ENCODE peak calls at places on chromosome 13, in seven cellular contexts. I is right atrium auricular region, S is esophagus squamous epithelium, U is IMR-90, B is neuronal stem cell, N is upper lobe of left lung, G is endodermal cell. Y is an unnamed sample.

GRCh38 chr13:80556291-80556690 is 215.4 kb upstream of the SPRY2 start:
- DNase-seq in B (no peak), I (no peak), N (no peak), U (no peak), G (no peak), S (no peak), Y (no peak)

GRCh38 chr13:113110048-113110851 is 4.7 kb downstream of the F7 start:
- DNase-seq in N (peak; percentile 88), G (peak; percentile 62), U (no peak), B (no peak), I (no peak), S (no peak), Y (no peak)

GRCh38 chr13:73261739-73262216 is 203.0 kb downstream of the KLF5 start:
- DNase-seq in N (no peak), B (no peak), I (no peak), U (no peak), G (peak; percentile 73), S (no peak), Y (no peak)

GRCh38 chr13:43469791-43470190 is 317.0 kb downstream of the ENOX1 start:
- DNase-seq in S (no peak), U (peak; percentile 11), I (no peak), G (no peak), N (no peak), B (no peak), Y (no peak)

GRCh38 chr13:95185311-95185710 is 115.9 kb downstream of the ABCC4 start:
- DNase-seq in N (no peak), I (no peak), S (no peak), B (no peak), U (no peak), G (no peak), Y (no peak)

GRCh38 chr13:81714513-81714912 is 1373.6 kb upstream of the SPRY2 start:
- DNase-seq in G (no peak), I (no peak), B (no peak), U (no peak), S (no peak), N (no peak), Y (no peak)

GRCh38 chr13:21683034-21683733 is 12.3 kb downstream of the FGF9 start:
- DNase-seq in U (peak; percentile 88), S (no peak), N (no peak), G (no peak), I (no peak), B (no peak), Y (no peak)

GRCh38 chr13:45873491-45874360 is 22.2 kb upstream of the SIAH3 start:
- DNase-seq in N (no peak), G (peak; percentile 56), I (no peak), B (no peak), S (no peak), U (no peak), Y (no peak)

GRCh38 chr13:111956261-111957151 is 110.4 kb upstream of the SOX1 start:
- DNase-seq in B (no peak), S (no peak), U (no peak), N (no peak), G (peak; percentile 26), I (peak; percentile 30), Y (no peak)

GRCh38 chr13:55219538-55219937 is 1921.2 kb upstream of the PRR20A start:
- DNase-seq in S (no peak), N (no peak), G (peak; percentile 48), B (no peak), I (no peak), U (no peak), Y (no peak)

GRCh38 chr13:27708325-27708724 is 84.0 kb upstream of the GSX1 start:
- DNase-seq in G (no peak), B (no peak), I (no peak), U (no peak), S (no peak), N (no peak), Y (no peak)

GRCh38 chr13:66673401-66673800 is 556.7 kb downstream of the PCDH9 start:
- DNase-seq in I (no peak), U (peak; percentile 42), N (no peak), G (no peak), S (no peak), B (no peak), Y (no peak)

GRCh38 chr13:30847697-30848307 is 58.3 kb upstream of the MEDAG start:
- DNase-seq in U (peak; percentile 99), I (no peak), S (no peak), N (no peak), B (no peak), G (no peak), Y (peak; percentile 54)

GRCh38 chr13:39419068-39419467 is 183.9 kb downstream of the LHFPL6 start:
- DNase-seq in U (no peak), S (no peak), I (no peak), N (no peak), B (no peak), G (no peak), Y (no peak)

GRCh38 chr13:24249586-24249985 is 59.8 kb upstream of the C1QTNF9 start:
- DNase-seq in U (no peak), S (no peak), I (no peak), G (no peak), B (no peak), N (no peak), Y (no peak)

GRCh38 chr13:24254151-24254810 is 55.1 kb upstream of the C1QTNF9 start:
- DNase-seq in I (peak; percentile 70), U (no peak), N (no peak), S (no peak), B (no peak), G (no peak), Y (no peak)

GRCh38 chr13:24253520-24254150 is 55.7 kb upstream of the C1QTNF9 start:
- DNase-seq in S (no peak), U (no peak), N (no peak), B (no peak), I (no peak), G (no peak), Y (no peak)

GRCh38 chr13:24252136-24252535 is 57.2 kb upstream of the C1QTNF9 start:
- DNase-seq in G (no peak), U (no peak), N (no peak), I (no peak), S (no peak), B (no peak), Y (no peak)

DNA sequence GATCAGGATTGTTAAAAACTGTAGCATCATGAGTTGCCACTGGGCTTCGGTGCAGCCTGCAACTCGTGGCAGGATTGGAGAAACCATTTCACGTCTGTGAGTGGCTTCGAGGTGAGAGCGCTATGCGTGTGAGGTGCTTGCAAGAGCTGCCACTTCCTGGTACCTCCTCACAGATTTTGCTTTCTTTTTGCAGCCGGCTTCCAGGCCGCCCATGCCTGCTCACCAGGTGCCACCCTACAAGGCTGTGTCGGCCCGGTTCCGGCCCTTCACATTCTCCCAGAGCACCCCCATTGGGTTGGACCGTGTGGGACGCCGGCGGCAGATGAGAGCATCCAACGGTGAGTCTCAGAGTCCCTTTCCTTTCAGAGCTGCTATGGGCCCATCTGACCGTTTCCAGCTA is 57.9 kb upstream of the C1QTNF9 start:
- DNase-seq in S (no peak), G (no peak), I (no peak), B (no peak), U (no peak), N (peak; percentile 60), Y (no peak)
- H3K27ac ChIP-seq in S (no peak overlapping the region), G (no peak overlapping the region), I (no peak overlapping the region), B (no peak overlapping the region), U (no peak overlapping the region), N (no peak overlapping the region), Y (no peak overlapping the region)

GRCh38 chr13:24605923-24606372 is 74.3 kb upstream of the ATP12A start:
- DNase-seq in B (no peak), S (no peak), G (peak; percentile 72), N (no peak), I (no peak), U (peak; percentile 11), Y (no peak)
- H3K27me3 ChIP-seq in B (no peaks in the 10 kb centered on the region), S (no peaks in the 10 kb centered on the region), G (no peaks in the 10 kb centered on the region), N (no peaks in the 10 kb centered on the region), I (no peaks in the 10 kb centered on the region), U (peaks cover 2% of the 10 kb centered on the region), Y (no peaks in the 10 kb centered on the region)

GRCh38 chr13:100493418-100493817 is 95.2 kb downstream of the GGACT start:
- DNase-seq in U (no peak), I (no peak), G (no peak), S (no peak), N (no peak), B (no peak), Y (no peak)

GRCh38 chr13:100490692-100491091 is 97.9 kb downstream of the GGACT start:
- DNase-seq in I (no peak), G (peak; percentile 88), N (no peak), S (no peak), U (no peak), B (no peak), Y (no peak)

GRCh38 chr13:100495455-100495854 is 93.1 kb downstream of the GGACT start:
- DNase-seq in N (no peak), B (no peak), S (no peak), I (no peak), U (no peak), G (no peak), Y (no peak)

DNA sequence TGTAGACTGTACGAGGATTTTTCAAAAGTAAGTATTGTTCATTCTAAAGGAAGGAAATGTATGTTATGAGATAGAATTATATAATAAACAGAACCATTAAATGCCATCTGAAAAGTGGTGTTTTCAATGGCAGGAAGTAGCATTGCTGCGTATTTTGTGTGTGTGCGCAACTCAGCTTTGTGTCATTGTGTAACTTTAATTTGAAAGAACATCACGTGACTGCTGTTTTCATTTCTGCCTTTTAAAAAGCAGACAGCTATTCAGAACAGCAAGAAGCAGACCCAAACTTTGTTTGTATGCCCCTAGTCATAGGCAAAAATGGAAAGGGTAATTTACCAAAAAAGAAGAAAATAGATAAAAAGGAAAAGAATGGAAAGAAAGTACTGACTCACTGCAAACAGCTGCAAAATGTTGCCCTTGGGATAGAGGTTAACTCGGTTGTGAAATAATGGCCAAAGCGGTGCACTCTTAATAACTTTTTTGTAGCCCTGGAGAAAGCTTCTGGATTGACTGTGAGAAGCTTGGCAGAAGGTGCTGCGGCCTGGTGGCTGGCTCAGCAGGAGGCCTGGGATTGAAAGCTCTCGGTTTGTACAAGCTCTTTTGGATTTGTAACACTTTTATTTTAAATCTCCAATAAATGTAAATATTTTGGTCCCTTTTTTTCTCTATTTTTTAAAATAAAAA is 97.3 kb downstream of the GGACT start:
- DNase-seq in I (peak; percentile 72), N (no peak), S (no peak), G (no peak), U (peak; percentile 63), B (no peak), Y (no peak)
- H3K4me1 ChIP-seq in I (no peaks in the 10 kb centered on the region), N (peaks cover 21% of the 10 kb centered on the region), S (no peaks in the 10 kb centered on the region), G (peaks cover 10% of the 10 kb centered on the region), U (peaks cover 2% of the 10 kb centered on the region), B (peaks cover 10% of the 10 kb centered on the region), Y (no peaks in the 10 kb centered on the region)

GRCh38 chr13:33509642-33510229 is 224.2 kb upstream of the STARD13 start:
- DNase-seq in S (no peak), U (no peak), N (no peak), B (no peak), G (no peak), I (peak; percentile 85), Y (no peak)
- H3K27ac ChIP-seq in S (peak overlapping the region; percentile 82), U (no peak overlapping the region), N (peak overlapping the region; percentile 85), B (no peak overlapping the region), G (no peak overlapping the region), I (peak overlapping the region; percentile 83), Y (peak overlapping the region; percentile 91)